ENCODE peak calls at places on chromosome 3, in six cellular contexts. One of them, this sample, is unnamed.
A peak's percentile ranks its signal among the peaks of the same experiment; 100 is the strongest.

GRCh38 chr3:183745300-183746098 is 47.9 kb downstream of the YEATS2 start:
- DNase-seq in GM23338: peak; percentile 82
- DNase-seq in psoas muscle: no peak
- DNase-seq in PC-9: no peak
- DNase-seq in neural progenitor cell: peak; percentile 64
- DNase-seq in GM23248: no peak
- DNase-seq in this sample: no peak

GRCh38 chr3:156605686-156606605 is 51.0 kb upstream of the SSR3 start:
- DNase-seq in PC-9: peak; percentile 75
- DNase-seq in neural progenitor cell: peak; percentile 77
- DNase-seq in psoas muscle: peak; percentile 58
- DNase-seq in GM23338: peak; percentile 84
- DNase-seq in GM23248: peak; percentile 91
- DNase-seq in this sample: peak; percentile 10

GRCh38 chr3:155079795-155080546 is at the start of gene MME:
- DNase-seq in psoas muscle: peak; percentile 81
- DNase-seq in GM23248: peak; percentile 86
- DNase-seq in PC-9: peak; percentile 34
- DNase-seq in GM23338: peak; percentile 94
- DNase-seq in neural progenitor cell: peak; percentile 81
- DNase-seq in this sample: no peak

GRCh38 chr3:169146112-169146665 is 517.3 kb downstream of the MECOM start:
- DNase-seq in GM23338: peak; percentile 74
- DNase-seq in psoas muscle: peak; percentile 60
- DNase-seq in GM23248: peak; percentile 66
- DNase-seq in neural progenitor cell: peak; percentile 81
- DNase-seq in PC-9: peak; percentile 69
- DNase-seq in this sample: peak; percentile 13

GRCh38 chr3:181454451-181455027 is 257.2 kb upstream of the SOX2 start:
- DNase-seq in GM23338: peak; percentile 31
- DNase-seq in GM23248: no peak
- DNase-seq in neural progenitor cell: peak; percentile 23
- DNase-seq in psoas muscle: no peak
- DNase-seq in PC-9: no peak
- DNase-seq in this sample: no peak

GRCh38 chr3:156412600-156412999 is 142.3 kb downstream of the SSR3 start:
- DNase-seq in psoas muscle: no peak
- DNase-seq in GM23248: no peak
- DNase-seq in PC-9: peak; percentile 4
- DNase-seq in neural progenitor cell: no peak
- DNase-seq in GM23338: no peak
- DNase-seq in this sample: no peak

GRCh38 chr3:147406255-147407023 is at the start of gene ZIC4:
- DNase-seq in neural progenitor cell: peak; percentile 27
- DNase-seq in PC-9: no peak
- DNase-seq in GM23248: no peak
- DNase-seq in GM23338: peak; percentile 18
- DNase-seq in psoas muscle: no peak
- DNase-seq in this sample: no peak

GRCh38 chr3:19543212-19543841 is 390.7 kb downstream of the EFHB start:
- DNase-seq in GM23338: peak; percentile 76
- DNase-seq in psoas muscle: no peak
- DNase-seq in neural progenitor cell: peak; percentile 51
- DNase-seq in GM23248: no peak
- DNase-seq in PC-9: no peak
- DNase-seq in this sample: no peak

GRCh38 chr3:23648965-23649328 is 156.8 kb upstream of the UBE2E1 start:
- DNase-seq in PC-9: no peak
- DNase-seq in GM23248: no peak
- DNase-seq in GM23338: no peak
- DNase-seq in neural progenitor cell: no peak
- DNase-seq in psoas muscle: no peak
- DNase-seq in this sample: no peak

GRCh38 chr3:53195602-53196574 is 34.9 kb downstream of the PRKCD start:
- DNase-seq in psoas muscle: peak; percentile 76
- DNase-seq in neural progenitor cell: peak; percentile 86
- DNase-seq in PC-9: peak; percentile 51
- DNase-seq in GM23248: peak; percentile 69
- DNase-seq in GM23338: peak; percentile 89
- DNase-seq in this sample: no peak

GRCh38 chr3:40078590-40078989 is 230.9 kb upstream of the EIF1B start:
- DNase-seq in GM23248: no peak
- DNase-seq in psoas muscle: no peak
- DNase-seq in GM23338: no peak
- DNase-seq in PC-9: no peak
- DNase-seq in neural progenitor cell: no peak
- DNase-seq in this sample: no peak

GRCh38 chr3:49030331-49030730 is 1.1 kb upstream of the IMPDH2 start:
- DNase-seq in PC-9: no peak
- DNase-seq in psoas muscle: no peak
- DNase-seq in neural progenitor cell: no peak
- DNase-seq in GM23248: no peak
- DNase-seq in GM23338: no peak
- DNase-seq in this sample: no peak

GRCh38 chr3:31232049-31233040 is 300.4 kb upstream of the STT3B start:
- DNase-seq in GM23338: no peak
- DNase-seq in GM23248: peak; percentile 34
- DNase-seq in psoas muscle: no peak
- DNase-seq in neural progenitor cell: no peak
- DNase-seq in PC-9: no peak
- DNase-seq in this sample: no peak

GRCh38 chr3:79263423-79263822 is 504.4 kb downstream of the ROBO1 start:
- DNase-seq in psoas muscle: no peak
- DNase-seq in PC-9: no peak
- DNase-seq in GM23338: no peak
- DNase-seq in GM23248: peak; percentile 17
- DNase-seq in neural progenitor cell: no peak
- DNase-seq in this sample: no peak

GRCh38 chr3:82671466-82671865 is 910.0 kb upstream of the GBE1 start:
- DNase-seq in PC-9: no peak
- DNase-seq in neural progenitor cell: no peak
- DNase-seq in GM23338: no peak
- DNase-seq in psoas muscle: no peak
- DNase-seq in GM23248: no peak
- DNase-seq in this sample: no peak

GRCh38 chr3:23199649-23200048 is 3.5 kb upstream of the UBE2E2 start:
- DNase-seq in PC-9: no peak
- DNase-seq in psoas muscle: no peak
- DNase-seq in GM23338: no peak
- DNase-seq in GM23248: no peak
- DNase-seq in neural progenitor cell: peak; percentile 24
- DNase-seq in this sample: no peak

GRCh38 chr3:87626471-87626995 is 350.1 kb upstream of the POU1F1 start:
- DNase-seq in psoas muscle: no peak
- DNase-seq in PC-9: no peak
- DNase-seq in GM23338: no peak
- DNase-seq in GM23248: peak; percentile 34
- DNase-seq in neural progenitor cell: no peak
- DNase-seq in this sample: no peak

GRCh38 chr3:111737712-111738097 is 121.4 kb upstream of the PHLDB2 start:
- DNase-seq in neural progenitor cell: no peak
- DNase-seq in GM23338: no peak
- DNase-seq in psoas muscle: no peak
- DNase-seq in GM23248: peak; percentile 94
- DNase-seq in PC-9: peak; percentile 51
- DNase-seq in this sample: peak; percentile 40

GRCh38 chr3:98731720-98732238 is 31.4 kb upstream of the ST3GAL6 start:
- DNase-seq in PC-9: no peak
- DNase-seq in GM23248: no peak
- DNase-seq in GM23338: no peak
- DNase-seq in neural progenitor cell: no peak
- DNase-seq in psoas muscle: no peak
- DNase-seq in this sample: no peak

GRCh38 chr3:58899159-58899952 is 150.5 kb downstream of the CFAP20DC start:
- DNase-seq in GM23248: peak; percentile 12
- DNase-seq in neural progenitor cell: no peak
- DNase-seq in psoas muscle: no peak
- DNase-seq in GM23338: no peak
- DNase-seq in PC-9: peak; percentile 1
- DNase-seq in this sample: no peak

GRCh38 chr3:52286777-52287110 is 884 bp upstream of the GLYCTK start:
- DNase-seq in neural progenitor cell: no peak
- DNase-seq in GM23248: peak; percentile 47
- DNase-seq in psoas muscle: no peak
- DNase-seq in PC-9: no peak
- DNase-seq in GM23338: no peak
- DNase-seq in this sample: no peak

GRCh38 chr3:159877924-159878323 is 110.7 kb upstream of the IL12A start:
- DNase-seq in PC-9: no peak
- DNase-seq in neural progenitor cell: no peak
- DNase-seq in GM23248: peak; percentile 23
- DNase-seq in GM23338: no peak
- DNase-seq in psoas muscle: no peak
- DNase-seq in this sample: no peak

GRCh38 chr3:159796744-159797143 is 191.9 kb upstream of the IL12A start:
- DNase-seq in GM23338: no peak
- DNase-seq in PC-9: no peak
- DNase-seq in neural progenitor cell: no peak
- DNase-seq in GM23248: peak; percentile 96
- DNase-seq in psoas muscle: no peak
- DNase-seq in this sample: no peak

GRCh38 chr3:53164911-53165310 is 3.9 kb downstream of the PRKCD start:
- DNase-seq in psoas muscle: no peak
- DNase-seq in PC-9: no peak
- DNase-seq in GM23338: peak; percentile 57
- DNase-seq in neural progenitor cell: no peak
- DNase-seq in GM23248: no peak
- DNase-seq in this sample: no peak

GRCh38 chr3:128231596-128231995 is 78.3 kb downstream of the EEFSEC start:
- DNase-seq in PC-9: no peak
- DNase-seq in GM23248: no peak
- DNase-seq in GM23338: no peak
- DNase-seq in neural progenitor cell: peak; percentile 18
- DNase-seq in psoas muscle: no peak
- DNase-seq in this sample: no peak
- H3K27ac ChIP-seq in PC-9: no peak overlapping the region
- H3K27ac ChIP-seq in GM23248: no peak overlapping the region
- H3K27ac ChIP-seq in GM23338: peak overlapping the region; percentile 22
- H3K27ac ChIP-seq in neural progenitor cell: no peak overlapping the region
- H3K27ac ChIP-seq in psoas muscle: no peak overlapping the region
- H3K27ac ChIP-seq in this sample: peak overlapping the region; percentile 5

GRCh38 chr3:189269356-189269755 is 97.6 kb downstream of the TPRG1 start:
- DNase-seq in psoas muscle: no peak
- DNase-seq in GM23248: peak; percentile 79
- DNase-seq in neural progenitor cell: no peak
- DNase-seq in GM23338: no peak
- DNase-seq in PC-9: no peak
- DNase-seq in this sample: no peak
- H3K4me1 ChIP-seq in psoas muscle: peaks cover 29% of the 10 kb centered on the region
- H3K4me1 ChIP-seq in GM23248: peaks cover 31% of the 10 kb centered on the region
- H3K4me1 ChIP-seq in neural progenitor cell: no peaks in the 10 kb centered on the region
- H3K4me1 ChIP-seq in GM23338: no peaks in the 10 kb centered on the region
- H3K4me1 ChIP-seq in PC-9: no peaks in the 10 kb centered on the region
- H3K4me1 ChIP-seq in this sample: peaks cover 14% of the 10 kb centered on the region

GRCh38 chr3:197430502-197430901 is 125.3 kb downstream of the BDH1 start:
- DNase-seq in GM23338: no peak
- DNase-seq in PC-9: no peak
- DNase-seq in psoas muscle: no peak
- DNase-seq in GM23248: peak; percentile 17
- DNase-seq in neural progenitor cell: no peak
- DNase-seq in this sample: no peak

GRCh38 chr3:197430961-197431910 is 124.5 kb downstream of the BDH1 start:
- DNase-seq in GM23248: peak; percentile 73
- DNase-seq in neural progenitor cell: no peak
- DNase-seq in psoas muscle: no peak
- DNase-seq in GM23338: no peak
- DNase-seq in PC-9: no peak
- DNase-seq in this sample: no peak

GRCh38 chr3:197428117-197428761 is 127.5 kb downstream of the BDH1 start:
- DNase-seq in neural progenitor cell: peak; percentile 47
- DNase-seq in psoas muscle: peak; percentile 60
- DNase-seq in GM23248: peak; percentile 76
- DNase-seq in PC-9: peak; percentile 76
- DNase-seq in GM23338: peak; percentile 30
- DNase-seq in this sample: no peak

GRCh38 chr3:197427013-197427412 is 128.6 kb upstream of the DLG1 start:
- DNase-seq in PC-9: no peak
- DNase-seq in neural progenitor cell: no peak
- DNase-seq in psoas muscle: no peak
- DNase-seq in GM23338: no peak
- DNase-seq in GM23248: no peak
- DNase-seq in this sample: no peak

GRCh38 chr3:197428961-197429360 is 126.8 kb downstream of the BDH1 start:
- DNase-seq in GM23248: no peak
- DNase-seq in psoas muscle: no peak
- DNase-seq in PC-9: no peak
- DNase-seq in neural progenitor cell: no peak
- DNase-seq in GM23338: no peak
- DNase-seq in this sample: no peak
- H3K27ac ChIP-seq in GM23248: no peak overlapping the region
- H3K27ac ChIP-seq in psoas muscle: no peak overlapping the region
- H3K27ac ChIP-seq in PC-9: no peak overlapping the region
- H3K27ac ChIP-seq in neural progenitor cell: no peak overlapping the region
- H3K27ac ChIP-seq in GM23338: no peak overlapping the region
- H3K27ac ChIP-seq in this sample: no peak overlapping the region

GRCh38 chr3:14172480-14172879 is 5.9 kb downstream of the XPC start:
- DNase-seq in GM23338: no peak
- DNase-seq in GM23248: no peak
- DNase-seq in neural progenitor cell: no peak
- DNase-seq in psoas muscle: no peak
- DNase-seq in PC-9: no peak
- DNase-seq in this sample: no peak

GRCh38 chr3:14174483-14174882 is 3.9 kb downstream of the XPC start:
- DNase-seq in GM23338: no peak
- DNase-seq in neural progenitor cell: no peak
- DNase-seq in GM23248: peak; percentile 52
- DNase-seq in PC-9: no peak
- DNase-seq in psoas muscle: no peak
- DNase-seq in this sample: no peak

GRCh38 chr3:14169871-14170270 is 8.5 kb downstream of the XPC start:
- DNase-seq in PC-9: no peak
- DNase-seq in neural progenitor cell: no peak
- DNase-seq in GM23248: peak; percentile 63
- DNase-seq in psoas muscle: no peak
- DNase-seq in GM23338: no peak
- DNase-seq in this sample: no peak

GRCh38 chr3:14166877-14167605 is 11.4 kb downstream of the XPC start:
- DNase-seq in psoas muscle: no peak
- DNase-seq in GM23248: no peak
- DNase-seq in neural progenitor cell: no peak
- DNase-seq in PC-9: no peak
- DNase-seq in GM23338: no peak
- DNase-seq in this sample: no peak

GRCh38 chr3:14170569-14171159 is 7.7 kb downstream of the XPC start:
- DNase-seq in GM23248: peak; percentile 87
- DNase-seq in PC-9: no peak
- DNase-seq in GM23338: no peak
- DNase-seq in neural progenitor cell: no peak
- DNase-seq in psoas muscle: no peak
- DNase-seq in this sample: no peak
- H3K4me1 ChIP-seq in GM23248: peaks cover 50% of the 10 kb centered on the region
- H3K4me1 ChIP-seq in PC-9: peaks cover 14% of the 10 kb centered on the region
- H3K4me1 ChIP-seq in GM23338: no peaks in the 10 kb centered on the region
- H3K4me1 ChIP-seq in neural progenitor cell: no peaks in the 10 kb centered on the region
- H3K4me1 ChIP-seq in psoas muscle: no peaks in the 10 kb centered on the region
- H3K4me1 ChIP-seq in this sample: peaks cover 9% of the 10 kb centered on the region

GRCh38 chr3:115523467-115523866 is 99.8 kb upstream of the GAP43 start:
- DNase-seq in GM23248: no peak
- DNase-seq in neural progenitor cell: no peak
- DNase-seq in PC-9: no peak
- DNase-seq in psoas muscle: no peak
- DNase-seq in GM23338: peak; percentile 11
- DNase-seq in this sample: no peak
- H3K27ac ChIP-seq in GM23248: no peak overlapping the region
- H3K27ac ChIP-seq in neural progenitor cell: no peak overlapping the region
- H3K27ac ChIP-seq in PC-9: no peak overlapping the region
- H3K27ac ChIP-seq in psoas muscle: no peak overlapping the region
- H3K27ac ChIP-seq in GM23338: no peak overlapping the region
- H3K27ac ChIP-seq in this sample: no peak overlapping the region